ENCODE peak calls at places on chromosome 21, in seven cellular contexts. E, V, B, C, U, Q and A are unnamed samples.

GRCh38 chr21:42161957-42162681 is 56.8 kb upstream of the ABCG1 start:
- DNase-seq in C (no peak), B (no peak), E (no peak), Q (no peak), V (no peak), U (peak), A (peak)

GRCh38 chr21:26148071-26148470 is 22.5 kb downstream of the APP start:
- DNase-seq in C (no peak), Q (no peak), U (no peak), V (no peak), B (no peak), E (peak), A (peak)

GRCh38 chr21:34017127-34017961 is 56.0 kb upstream of the MRPS6 start:
- DNase-seq in B (no peak), Q (no peak), U (no peak), V (no peak), E (peak), C (no peak), A (no peak)

GRCh38 chr21:16342932-16343331 is 613.1 kb downstream of the USP25 start:
- DNase-seq in E (no peak), B (no peak), Q (no peak), C (no peak), V (no peak), U (no peak), A (no peak)

GRCh38 chr21:42207426-42207825 is 11.5 kb upstream of the ABCG1 start:
- DNase-seq in V (no peak), C (no peak), U (no peak), Q (no peak), E (no peak), B (no peak), A (no peak)

GRCh38 chr21:44067011-44067839 is 40.0 kb upstream of the PWP2 start:
- DNase-seq in V (no peak), U (no peak), Q (no peak), E (no peak), B (no peak), C (no peak), A (no peak)

GRCh38 chr21:45306832-45307571 is 19.3 kb upstream of the POFUT2 start:
- DNase-seq in B (no peak), C (no peak), U (no peak), E (peak), V (peak), Q (peak), A (no peak)

GRCh38 chr21:36909901-36910561 is 56.4 kb downstream of the HLCS start:
- DNase-seq in Q (no peak), E (peak), V (no peak), C (no peak), B (no peak), U (no peak), A (no peak)

GRCh38 chr21:34808569-34809204 is 139.9 kb downstream of the CLIC6 start:
- DNase-seq in V (no peak), E (peak), Q (peak), B (no peak), U (no peak), C (no peak), A (no peak)

GRCh38 chr21:36388835-36389234 is 3.6 kb downstream of the CHAF1B start:
- DNase-seq in U (no peak), Q (no peak), B (no peak), V (peak), E (peak), C (no peak), A (peak)

GRCh38 chr21:27564684-27565280 is 597.9 kb upstream of the ADAMTS5 start:
- DNase-seq in V (no peak), B (no peak), E (peak), Q (no peak), U (no peak), C (no peak), A (peak)

GRCh38 chr21:16013570-16013969 is 283.8 kb downstream of the USP25 start:
- DNase-seq in C (no peak), U (no peak), V (no peak), E (no peak), Q (no peak), B (no peak), A (no peak)

GRCh38 chr21:42626171-42626570 is 27.2 kb upstream of the PDE9A start:
- DNase-seq in Q (peak), U (no peak), V (no peak), B (no peak), C (no peak), E (no peak), A (no peak)

GRCh38 chr21:45615145-45615711 is 28.3 kb upstream of the PCBP3 start:
- DNase-seq in V (no peak), U (peak), Q (peak), B (peak), C (peak), E (peak), A (peak)

GRCh38 chr21:45436371-45437040 is 31.5 kb downstream of the COL18A1 start:
- DNase-seq in C (no peak), Q (no peak), B (no peak), U (no peak), V (no peak), E (no peak), A (no peak)

GRCh38 chr21:22725436-22725835 is 1727.2 kb downstream of the NCAM2 start:
- DNase-seq in V (no peak), C (no peak), B (no peak), Q (no peak), U (no peak), E (no peak), A (no peak)

GRCh38 chr21:28627691-28628090 is 365.0 kb downstream of the LTN1 start:
- DNase-seq in C (no peak), E (no peak), V (no peak), Q (no peak), B (no peak), U (no peak), A (no peak)

GRCh38 chr21:38289697-38290096 is 32.9 kb downstream of the KCNJ15 start:
- DNase-seq in C (no peak), V (no peak), Q (no peak), U (no peak), E (peak), B (no peak), A (no peak)

GRCh38 chr21:44377201-44377921 is 23.9 kb downstream of the TRPM2 start:
- DNase-seq in C (no peak), Q (peak), V (no peak), U (no peak), B (no peak), E (no peak), A (peak)

GRCh38 chr21:42818328-42818749 is 61.0 kb downstream of the WDR4 start:
- DNase-seq in B (no peak), Q (peak), V (no peak), U (peak), E (peak), C (peak), A (peak)

GRCh38 chr21:29105218-29105617 is 25.2 kb upstream of the MAP3K7CL start:
- DNase-seq in Q (no peak), B (no peak), C (no peak), E (peak), V (no peak), U (no peak), A (no peak)

GRCh38 chr21:28099296-28099695 is 893.4 kb downstream of the LTN1 start:
- DNase-seq in C (no peak), E (peak), Q (no peak), U (no peak), V (no peak), B (no peak), A (no peak)

GRCh38 chr21:44962481-44962966 is 22.7 kb downstream of the SLX9 start:
- DNase-seq in U (no peak), E (peak), Q (no peak), V (no peak), B (no peak), C (no peak), A (no peak)

GRCh38 chr21:45482899-45483821 is 59.1 kb downstream of the SLC19A1 start:
- DNase-seq in Q (no peak), V (no peak), C (no peak), E (no peak), B (no peak), U (peak), A (no peak)

GRCh38 chr21:44785620-44786344 is 15.8 kb downstream of the UBE2G2 start:
- DNase-seq in U (no peak), B (no peak), Q (no peak), V (no peak), E (peak), C (no peak), A (no peak)

GRCh38 chr21:33539612-33540011 is 2.3 kb downstream of the GART start:
- DNase-seq in Q (no peak), C (no peak), B (no peak), U (no peak), V (no peak), E (no peak), A (no peak)

GRCh38 chr21:45154511-45155508 is 80.4 kb downstream of the ADARB1 start:
- DNase-seq in Q (peak), E (peak), V (no peak), U (peak), C (no peak), B (no peak), A (peak)

GRCh38 chr21:42431196-42431595 is 27.5 kb downstream of the UBASH3A start:
- DNase-seq in U (no peak), V (no peak), E (no peak), B (no peak), C (no peak), Q (peak), A (no peak)

GRCh38 chr21:38861989-38862683 is 56.4 kb downstream of the ETS2 start:
- DNase-seq in C (no peak), U (no peak), V (no peak), B (no peak), Q (no peak), E (peak), A (no peak)

GRCh38 chr21:38664821-38665220 is 140.9 kb upstream of the ETS2 start:
- DNase-seq in V (no peak), E (peak), U (no peak), C (no peak), B (no peak), Q (no peak), A (no peak)

GRCh38 chr21:42836767-42837301 is 42.5 kb downstream of the WDR4 start:
- DNase-seq in C (no peak), E (no peak), B (no peak), U (no peak), Q (peak), V (no peak), A (no peak)

GRCh38 chr21:35227774-35228173 is 178.7 kb upstream of the RUNX1 start:
- DNase-seq in U (no peak), C (no peak), V (no peak), E (no peak), Q (no peak), B (no peak), A (no peak)

GRCh38 chr21:31347435-31348032 is 3.5 kb upstream of the TIAM1 start:
- DNase-seq in C (no peak), U (no peak), Q (no peak), B (no peak), E (peak), V (peak), A (no peak)

GRCh38 chr21:34726627-34727337 is 58.0 kb downstream of the CLIC6 start:
- DNase-seq in B (no peak), Q (no peak), C (no peak), U (no peak), V (no peak), E (peak), A (no peak)

GRCh38 chr21:14982336-14982735 is 82.5 kb downstream of the NRIP1 start:
- DNase-seq in C (no peak), B (no peak), Q (no peak), E (peak), V (no peak), U (no peak), A (no peak)

GRCh38 chr21:45136500-45136899 is 62.1 kb downstream of the ADARB1 start:
- DNase-seq in U (no peak), Q (peak), B (no peak), C (no peak), V (no peak), E (no peak), A (no peak)

GRCh38 chr21:39712976-39713375 is 32.0 kb upstream of the IGSF5 start:
- DNase-seq in V (no peak), Q (no peak), B (no peak), E (no peak), C (no peak), U (no peak), A (peak)

GRCh38 chr21:45427331-45428271 is 22.6 kb downstream of the COL18A1 start:
- DNase-seq in B (no peak), C (no peak), U (no peak), E (peak), V (no peak), Q (peak), A (peak)

GRCh38 chr21:29481641-29482040 is 182.9 kb downstream of the BACH1 start:
- DNase-seq in U (no peak), E (peak), Q (no peak), C (no peak), V (no peak), B (no peak), A (no peak)

GRCh38 chr21:28875078-28875477 is 117.6 kb downstream of the LTN1 start:
- DNase-seq in V (no peak), E (no peak), Q (no peak), U (no peak), B (no peak), C (no peak), A (no peak)